ENCODE peak calls at places on chromosome 6, in seven cellular contexts. One of them, this sample, is unnamed.

GRCh38 chr6:20377623-20378265 is 23.9 kb upstream of the E2F3 start:
- DNase-seq in tibial nerve: no peak
- DNase-seq in GM13976: no peak
- DNase-seq in PC-9: no peak
- DNase-seq in lower lobe of right lung: no peak
- DNase-seq in HFF-Myc: peak
- DNase-seq in RWPE1: no peak
- DNase-seq in this sample: peak

GRCh38 chr6:56541736-56542366 is 100.8 kb downstream of the DST start:
- DNase-seq in tibial nerve: no peak
- DNase-seq in GM13976: no peak
- DNase-seq in PC-9: no peak
- DNase-seq in lower lobe of right lung: no peak
- DNase-seq in HFF-Myc: no peak
- DNase-seq in RWPE1: no peak
- DNase-seq in this sample: no peak

GRCh38 chr6:134415681-134416080 is 97.8 kb upstream of the SGK1 start:
- DNase-seq in tibial nerve: no peak
- DNase-seq in GM13976: no peak
- DNase-seq in PC-9: no peak
- DNase-seq in lower lobe of right lung: no peak
- DNase-seq in HFF-Myc: no peak
- DNase-seq in RWPE1: no peak
- DNase-seq in this sample: no peak

GRCh38 chr6:22112490-22112889 is 184.3 kb downstream of the PRL start:
- DNase-seq in tibial nerve: no peak
- DNase-seq in GM13976: no peak
- DNase-seq in PC-9: no peak
- DNase-seq in lower lobe of right lung: no peak
- DNase-seq in HFF-Myc: no peak
- DNase-seq in RWPE1: no peak
- DNase-seq in this sample: no peak

GRCh38 chr6:1663511-1663910 is 53.8 kb downstream of the FOXC1 start:
- DNase-seq in tibial nerve: no peak
- DNase-seq in GM13976: no peak
- DNase-seq in PC-9: no peak
- DNase-seq in lower lobe of right lung: no peak
- DNase-seq in HFF-Myc: no peak
- DNase-seq in RWPE1: no peak
- DNase-seq in this sample: no peak

GRCh38 chr6:105036371-105036770 is 79.5 kb downstream of the LIN28B start:
- DNase-seq in tibial nerve: no peak
- DNase-seq in GM13976: no peak
- DNase-seq in PC-9: no peak
- DNase-seq in lower lobe of right lung: no peak
- DNase-seq in HFF-Myc: no peak
- DNase-seq in RWPE1: no peak
- DNase-seq in this sample: no peak

GRCh38 chr6:155881845-155882526 is 426.3 kb upstream of the NOX3 start:
- DNase-seq in tibial nerve: no peak
- DNase-seq in GM13976: no peak
- DNase-seq in PC-9: no peak
- DNase-seq in lower lobe of right lung: no peak
- DNase-seq in HFF-Myc: no peak
- DNase-seq in RWPE1: no peak
- DNase-seq in this sample: no peak

GRCh38 chr6:46296586-46296985 is 125.8 kb upstream of the ENPP5 start:
- DNase-seq in tibial nerve: no peak
- DNase-seq in GM13976: no peak
- DNase-seq in PC-9: no peak
- DNase-seq in lower lobe of right lung: no peak
- DNase-seq in HFF-Myc: no peak
- DNase-seq in RWPE1: no peak
- DNase-seq in this sample: no peak

GRCh38 chr6:41647061-41647511 is 8.8 kb downstream of the MDFI start:
- DNase-seq in tibial nerve: no peak
- DNase-seq in GM13976: no peak
- DNase-seq in PC-9: no peak
- DNase-seq in lower lobe of right lung: peak
- DNase-seq in HFF-Myc: no peak
- DNase-seq in RWPE1: no peak
- DNase-seq in this sample: no peak

GRCh38 chr6:14619419-14619781 is 501.8 kb downstream of the CD83 start:
- DNase-seq in tibial nerve: no peak
- DNase-seq in GM13976: no peak
- DNase-seq in PC-9: no peak
- DNase-seq in lower lobe of right lung: no peak
- DNase-seq in HFF-Myc: no peak
- DNase-seq in RWPE1: no peak
- DNase-seq in this sample: no peak

GRCh38 chr6:31615748-31616147 is 714 bp downstream of the AIF1 start:
- DNase-seq in tibial nerve: no peak
- DNase-seq in GM13976: no peak
- DNase-seq in PC-9: no peak
- DNase-seq in lower lobe of right lung: no peak
- DNase-seq in HFF-Myc: no peak
- DNase-seq in RWPE1: no peak
- DNase-seq in this sample: peak

GRCh38 chr6:90574610-90575009 is 12.3 kb downstream of the MAP3K7 start:
- DNase-seq in tibial nerve: no peak
- DNase-seq in GM13976: no peak
- DNase-seq in PC-9: no peak
- DNase-seq in lower lobe of right lung: no peak
- DNase-seq in HFF-Myc: no peak
- DNase-seq in RWPE1: no peak
- DNase-seq in this sample: no peak

DNA sequence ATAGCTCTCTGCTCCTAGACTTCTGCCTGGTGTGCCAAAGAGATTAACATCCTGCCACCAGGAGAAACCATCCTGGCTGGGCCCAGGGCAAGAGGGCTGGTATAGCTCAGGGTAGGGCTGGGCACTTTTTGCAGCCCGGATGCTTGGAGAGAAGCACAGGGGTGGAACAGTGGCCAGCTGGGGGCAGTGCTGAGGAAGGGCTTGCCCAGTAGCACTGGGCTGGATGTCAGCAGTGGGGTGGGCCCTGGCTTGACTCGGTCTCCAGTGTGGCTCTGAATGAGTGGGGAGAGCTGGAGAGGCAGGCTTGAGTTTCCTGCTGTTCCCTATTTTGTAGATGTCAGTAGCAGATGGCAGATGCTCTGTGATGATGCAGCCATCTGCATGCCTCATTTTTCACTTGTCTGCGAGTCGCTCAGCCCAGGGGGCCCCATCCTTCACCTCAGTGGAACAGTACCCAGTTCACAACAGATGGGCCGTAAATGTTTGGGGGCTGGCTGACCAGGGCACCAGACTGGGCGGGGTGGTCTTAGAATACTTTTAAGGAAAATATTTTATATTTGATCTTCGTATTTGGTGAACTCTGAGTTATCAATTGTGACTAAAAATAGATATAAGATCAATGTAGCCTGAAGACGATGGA is 56.4 kb upstream of the TULP1 start:
- DNase-seq in tibial nerve: peak
- DNase-seq in GM13976: peak
- DNase-seq in PC-9: no peak
- DNase-seq in lower lobe of right lung: peak
- DNase-seq in HFF-Myc: no peak
- DNase-seq in RWPE1: no peak
- DNase-seq in this sample: peak
- TF ChIP-seq CTCF in tibial nerve: peak
- TF ChIP-seq CTCF in GM13976: peak
- TF ChIP-seq CTCF in PC-9: peak
- TF ChIP-seq CTCF in lower lobe of right lung: peak
- TF ChIP-seq CTCF in HFF-Myc: peak
- TF ChIP-seq CTCF in RWPE1: peak
- TF ChIP-seq CTCF in this sample: peak

GRCh38 chr6:157323114-157323923 is at the start of gene TMEM242:
- DNase-seq in tibial nerve: peak
- DNase-seq in GM13976: peak
- DNase-seq in PC-9: peak
- DNase-seq in lower lobe of right lung: peak
- DNase-seq in HFF-Myc: peak
- DNase-seq in RWPE1: peak
- DNase-seq in this sample: peak
- TF ChIP-seq CTCF in tibial nerve: peak
- TF ChIP-seq CTCF in GM13976: no peak
- TF ChIP-seq CTCF in PC-9: peak
- TF ChIP-seq CTCF in lower lobe of right lung: peak
- TF ChIP-seq CTCF in HFF-Myc: peak
- TF ChIP-seq CTCF in RWPE1: no peak
- TF ChIP-seq CTCF in this sample: peak

GRCh38 chr6:168232989-168233874 is 86.3 kb downstream of the DACT2 start:
- DNase-seq in tibial nerve: no peak
- DNase-seq in GM13976: no peak
- DNase-seq in PC-9: no peak
- DNase-seq in lower lobe of right lung: no peak
- DNase-seq in HFF-Myc: no peak
- DNase-seq in RWPE1: no peak
- DNase-seq in this sample: no peak
- TF ChIP-seq CTCF in tibial nerve: no peak
- TF ChIP-seq CTCF in GM13976: no peak
- TF ChIP-seq CTCF in PC-9: no peak
- TF ChIP-seq CTCF in lower lobe of right lung: no peak
- TF ChIP-seq CTCF in HFF-Myc: no peak
- TF ChIP-seq CTCF in RWPE1: no peak
- TF ChIP-seq CTCF in this sample: no peak

GRCh38 chr6:151448623-151449022 is 3.3 kb downstream of the RMND1 start:
- DNase-seq in tibial nerve: no peak
- DNase-seq in GM13976: no peak
- DNase-seq in PC-9: no peak
- DNase-seq in lower lobe of right lung: no peak
- DNase-seq in HFF-Myc: no peak
- DNase-seq in RWPE1: no peak
- DNase-seq in this sample: no peak
- TF ChIP-seq CTCF in tibial nerve: no peak
- TF ChIP-seq CTCF in GM13976: no peak
- TF ChIP-seq CTCF in PC-9: no peak
- TF ChIP-seq CTCF in lower lobe of right lung: no peak
- TF ChIP-seq CTCF in HFF-Myc: no peak
- TF ChIP-seq CTCF in RWPE1: no peak
- TF ChIP-seq CTCF in this sample: no peak

GRCh38 chr6:130788954-130789353 is 38.3 kb upstream of the SMLR1 start:
- DNase-seq in tibial nerve: no peak
- DNase-seq in GM13976: no peak
- DNase-seq in PC-9: no peak
- DNase-seq in lower lobe of right lung: no peak
- DNase-seq in HFF-Myc: no peak
- DNase-seq in RWPE1: no peak
- DNase-seq in this sample: no peak
- TF ChIP-seq CTCF in tibial nerve: no peak
- TF ChIP-seq CTCF in GM13976: no peak
- TF ChIP-seq CTCF in PC-9: no peak
- TF ChIP-seq CTCF in lower lobe of right lung: no peak
- TF ChIP-seq CTCF in HFF-Myc: no peak
- TF ChIP-seq CTCF in RWPE1: no peak
- TF ChIP-seq CTCF in this sample: no peak

GRCh38 chr6:24888967-24889366 is 46.8 kb downstream of the RIPOR2 start:
- DNase-seq in tibial nerve: no peak
- DNase-seq in GM13976: no peak
- DNase-seq in PC-9: no peak
- DNase-seq in lower lobe of right lung: no peak
- DNase-seq in HFF-Myc: no peak
- DNase-seq in RWPE1: no peak
- DNase-seq in this sample: no peak
- TF ChIP-seq CTCF in tibial nerve: no peak
- TF ChIP-seq CTCF in GM13976: no peak
- TF ChIP-seq CTCF in PC-9: no peak
- TF ChIP-seq CTCF in lower lobe of right lung: no peak
- TF ChIP-seq CTCF in HFF-Myc: no peak
- TF ChIP-seq CTCF in RWPE1: no peak
- TF ChIP-seq CTCF in this sample: peak

GRCh38 chr6:8707956-8708772 is 272.8 kb upstream of the SLC35B3 start:
- DNase-seq in tibial nerve: no peak
- DNase-seq in GM13976: peak
- DNase-seq in PC-9: no peak
- DNase-seq in lower lobe of right lung: peak
- DNase-seq in HFF-Myc: peak
- DNase-seq in RWPE1: peak
- DNase-seq in this sample: no peak
- TF ChIP-seq CTCF in tibial nerve: no peak
- TF ChIP-seq CTCF in GM13976: peak
- TF ChIP-seq CTCF in PC-9: no peak
- TF ChIP-seq CTCF in lower lobe of right lung: peak
- TF ChIP-seq CTCF in HFF-Myc: peak
- TF ChIP-seq CTCF in RWPE1: peak
- TF ChIP-seq CTCF in this sample: no peak

GRCh38 chr6:82111818-82112217 is 135.7 kb downstream of the IBTK start:
- DNase-seq in tibial nerve: no peak
- DNase-seq in GM13976: no peak
- DNase-seq in PC-9: no peak
- DNase-seq in lower lobe of right lung: no peak
- DNase-seq in HFF-Myc: no peak
- DNase-seq in RWPE1: no peak
- DNase-seq in this sample: no peak

GRCh38 chr6:82118150-82118562 is 129.4 kb downstream of the IBTK start:
- DNase-seq in tibial nerve: no peak
- DNase-seq in GM13976: no peak
- DNase-seq in PC-9: no peak
- DNase-seq in lower lobe of right lung: no peak
- DNase-seq in HFF-Myc: no peak
- DNase-seq in RWPE1: no peak
- DNase-seq in this sample: no peak

GRCh38 chr6:82111114-82111513 is 136.4 kb downstream of the IBTK start:
- DNase-seq in tibial nerve: no peak
- DNase-seq in GM13976: no peak
- DNase-seq in PC-9: no peak
- DNase-seq in lower lobe of right lung: no peak
- DNase-seq in HFF-Myc: no peak
- DNase-seq in RWPE1: no peak
- DNase-seq in this sample: no peak

GRCh38 chr6:82113231-82113630 is 134.3 kb downstream of the IBTK start:
- DNase-seq in tibial nerve: no peak
- DNase-seq in GM13976: no peak
- DNase-seq in PC-9: no peak
- DNase-seq in lower lobe of right lung: no peak
- DNase-seq in HFF-Myc: no peak
- DNase-seq in RWPE1: no peak
- DNase-seq in this sample: no peak

GRCh38 chr6:82114748-82115147 is 132.8 kb downstream of the IBTK start:
- DNase-seq in tibial nerve: no peak
- DNase-seq in GM13976: no peak
- DNase-seq in PC-9: no peak
- DNase-seq in lower lobe of right lung: no peak
- DNase-seq in HFF-Myc: no peak
- DNase-seq in RWPE1: no peak
- DNase-seq in this sample: no peak
- TF ChIP-seq CTCF in tibial nerve: no peak
- TF ChIP-seq CTCF in GM13976: no peak
- TF ChIP-seq CTCF in PC-9: no peak
- TF ChIP-seq CTCF in lower lobe of right lung: no peak
- TF ChIP-seq CTCF in HFF-Myc: no peak
- TF ChIP-seq CTCF in RWPE1: no peak
- TF ChIP-seq CTCF in this sample: no peak

This sample was measured in activated CD8-positive, alpha-beta T cell treated with anti-CD3 and anti-CD28 coated beads for 36 hours.